ENCODE peak calls at places on chromosomes 4 and X, in four cellular contexts. B, M, C and P are unnamed samples.

GRCh38 chrX:54978448-54978847 is 15.5 kb downstream of the PFKFB1 start:
- DNase-seq in B (no peak), M (no peak), C (no peak), P (no peak)

GRCh38 chr4:145951931-145952330 is 13.3 kb upstream of the ZNF827 start:
- DNase-seq in B (no peak), M (no peak), C (no peak), P (no peak)

GRCh38 chr4:88722828-88723227 is 25.2 kb upstream of the NAP1L5 start:
- DNase-seq in B (no peak), M (no peak), C (no peak), P (no peak)

GRCh38 chr4:65656008-65656407 is 14.3 kb downstream of the EPHA5 start:
- DNase-seq in B (no peak), M (no peak), C (no peak), P (no peak)

GRCh38 chr4:152265149-152265621 is 270.7 kb downstream of the FBXW7 start:
- DNase-seq in B (no peak), M (no peak), C (no peak), P (no peak)

GRCh38 chr4:95728145-95728544 is 111.7 kb upstream of the PDHA2 start:
- DNase-seq in B (no peak), M (no peak), C (no peak), P (peak)

GRCh38 chr4:151799417-151800030 is 38.7 kb upstream of the GATB start:
- DNase-seq in B (no peak), M (no peak), C (no peak), P (no peak)

GRCh38 chr4:25925486-25926201 is 11.6 kb downstream of the SMIM20 start:
- DNase-seq in B (peak), M (no peak), C (no peak), P (no peak)

GRCh38 chr4:83617371-83618021 is 81.6 kb downstream of the GPAT3 start:
- DNase-seq in B (no peak), M (no peak), C (no peak), P (no peak)

GRCh38 chr4:82786004-82786400 is 12.6 kb downstream of the SCD5 start:
- DNase-seq in B (no peak), M (no peak), C (no peak), P (no peak)

DNA sequence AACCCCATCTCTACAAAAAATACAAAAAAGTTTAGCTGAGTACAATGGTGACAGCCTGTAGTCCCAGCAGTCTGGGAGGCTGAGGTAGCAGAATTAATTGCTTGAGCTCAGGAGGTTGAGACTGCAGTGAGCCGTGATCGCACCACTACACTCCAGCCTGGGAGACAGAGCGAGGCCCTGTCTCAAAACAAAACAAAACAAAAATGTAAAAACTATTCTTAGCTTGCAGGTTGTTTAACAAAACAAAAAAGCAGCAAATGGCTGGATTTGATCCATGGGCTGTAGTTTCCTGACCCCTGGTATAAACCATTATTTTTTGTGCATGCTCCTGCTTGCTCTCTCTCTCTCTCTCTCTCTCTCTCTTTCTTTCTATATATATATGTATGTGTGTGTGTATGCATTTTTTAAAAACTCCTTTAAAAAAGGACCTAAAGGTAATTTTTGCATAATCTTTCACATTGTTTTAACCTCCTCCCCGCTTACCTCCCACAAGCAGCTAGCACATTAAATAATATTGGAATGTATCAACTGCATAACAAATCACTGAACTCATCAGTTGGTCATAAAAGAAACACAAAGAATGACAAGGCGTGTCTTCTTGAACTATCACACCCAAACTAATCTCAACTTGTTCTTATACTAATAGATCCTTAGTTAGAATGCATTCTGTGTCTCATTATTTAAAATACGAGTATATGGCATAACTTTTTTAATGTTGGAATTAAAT is 4.8 kb downstream of the AREG start:
- DNase-seq in B (no peak), M (no peak), C (no peak), P (no peak)
- H3K4me3 ChIP-seq in B (no peak), M (no peak), C (no peak), P (no peak)

GRCh38 chr4:1258457-1258856 is 9.5 kb upstream of the CTBP1 start:
- DNase-seq in B (no peak), M (no peak), C (no peak), P (no peak)
- TF ChIP-seq CTCF in B (no peak), M (no peak), C (no peak), P (no peak)

GRCh38 chr4:41236046-41236445 is 20.7 kb upstream of the UCHL1 start:
- DNase-seq in B (no peak), M (no peak), C (no peak), P (no peak)

GRCh38 chr4:41236508-41236907 is 20.2 kb upstream of the UCHL1 start:
- DNase-seq in B (no peak), M (no peak), C (no peak), P (no peak)

GRCh38 chr4:41245983-41246382 is 10.7 kb upstream of the UCHL1 start:
- DNase-seq in B (no peak), M (no peak), C (no peak), P (no peak)

GRCh38 chr4:41241919-41242318 is 14.8 kb upstream of the UCHL1 start:
- DNase-seq in B (no peak), M (no peak), C (no peak), P (no peak)
- H3K4me3 ChIP-seq in B (no peak), M (no peak), C (no peak), P (no peak)

DNA sequence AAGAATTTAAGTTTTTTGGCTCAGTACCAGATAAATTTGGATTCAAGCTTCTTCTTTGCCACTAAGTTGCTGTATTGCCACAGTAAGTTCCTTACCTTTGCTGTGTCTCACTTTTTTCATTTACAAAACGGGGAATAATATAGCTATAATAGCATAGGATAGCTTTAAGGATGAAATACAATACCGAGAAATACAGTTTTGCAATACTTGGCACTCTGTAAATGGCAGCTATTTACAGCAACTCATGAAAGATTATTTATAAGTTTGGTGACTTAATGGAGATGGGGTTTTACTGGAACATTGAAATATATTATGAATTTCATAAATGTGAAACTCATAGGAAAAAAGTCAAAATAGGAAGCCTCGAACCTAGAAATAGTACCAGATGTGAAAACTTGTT is 27.5 kb downstream of the ANXA10 start:
- DNase-seq in B (no peak), M (no peak), C (no peak), P (no peak)
- TF ChIP-seq CTCF in B (no peak), M (no peak), C (no peak), P (no peak)

GRCh38 chrX:87728459-87728858 is 210.9 kb downstream of the KLHL4 start:
- DNase-seq in B (no peak), M (no peak), C (no peak), P (no peak)
- H3K4me3 ChIP-seq in B (no peak), M (no peak), C (no peak), P (no peak)

DNA sequence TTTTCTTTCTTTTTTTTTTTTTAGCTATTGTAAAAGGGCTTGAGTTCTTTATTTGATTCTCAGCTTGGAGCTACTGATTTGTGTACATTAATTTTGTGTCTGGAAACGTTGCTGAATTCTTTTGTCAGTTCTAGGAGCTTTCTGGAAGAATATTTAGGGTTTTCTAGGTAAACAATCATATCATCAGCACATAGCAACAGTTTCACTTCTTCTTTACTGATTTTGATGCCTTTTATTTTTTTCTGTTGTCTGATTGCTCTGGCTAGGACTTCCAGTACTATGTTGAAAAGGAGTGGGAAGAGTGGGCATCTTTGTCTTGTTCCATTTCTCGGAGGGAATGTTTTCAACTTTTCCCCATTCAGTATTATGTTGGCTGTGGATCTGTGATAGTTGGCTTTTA is 292.2 kb downstream of the GABRG1 start:
- DNase-seq in B (no peak), M (no peak), C (no peak), P (no peak)
- TF ChIP-seq CTCF in B (no peak), M (no peak), C (no peak), P (no peak)

GRCh38 chrX:107748490-107748889 is 27.1 kb downstream of the TSC22D3 start:
- DNase-seq in B (no peak), M (no peak), C (no peak), P (no peak)
- H3K4me3 ChIP-seq in B (no peak), M (no peak), C (no peak), P (no peak)

GRCh38 chr4:103634236-103634635 is 85.5 kb downstream of the TACR3 start:
- DNase-seq in B (no peak), M (no peak), C (no peak), P (no peak)
- TF ChIP-seq CTCF in B (no peak), M (no peak), C (no peak), P (peak)

DNA sequence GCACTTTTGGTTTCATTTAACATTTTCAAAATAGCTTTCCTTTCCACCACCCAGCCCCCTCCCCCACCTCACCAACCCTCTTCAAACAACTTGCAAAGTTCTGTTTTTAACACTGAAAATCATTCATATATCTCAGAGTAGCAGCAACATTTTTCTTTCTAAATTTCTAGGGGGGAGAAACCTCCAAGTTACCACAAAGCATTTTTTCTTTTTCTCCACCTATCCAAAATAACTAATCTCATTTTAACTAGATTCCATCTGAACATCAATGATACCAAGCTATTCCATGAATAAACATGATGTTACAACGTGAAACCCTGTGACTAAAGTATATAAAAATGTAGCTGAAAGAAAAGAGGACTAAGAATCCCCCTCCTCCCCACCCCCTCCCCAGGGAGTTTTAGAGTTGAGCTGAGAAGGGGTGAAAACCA is 5.3 kb downstream of the LDB2 start:
- DNase-seq in B (no peak), M (no peak), C (no peak), P (no peak)
- H3K4me3 ChIP-seq in B (peak), M (peak), C (peak), P (no peak)